ENCODE peak calls at places on chromosomes 5 and 9, in eight cellular contexts. F is brain microvascular endothelial cell; T is CD8-positive, alpha-beta memory T cell; Q is tibial nerve; D is upper lobe of right lung; X is lower lobe of right lung; Y is RWPE1; H is substantia nigra. M is an unnamed sample.

GRCh38 chr5:127228540-127229184 is 61.9 kb upstream of the MEGF10 start:
- DNase-seq in F (no peak), T (no peak), Q (no peak), D (no peak), X (no peak), Y (peak; percentile 13), H (no peak), M (no peak)

GRCh38 chr5:537621-538071 is 13.4 kb upstream of the SLC9A3 start:
- DNase-seq in F (no peak), T (peak; percentile 28), Q (no peak), D (no peak), X (peak; percentile 41), Y (no peak), H (no peak), M (no peak)

GRCh38 chr5:150517272-150518152 is 9.6 kb downstream of the NDST1 start:
- DNase-seq in F (peak; percentile 97), T (no peak), Q (no peak), D (peak; percentile 86), X (peak; percentile 82), Y (peak; percentile 91), H (no peak), M (peak; percentile 80)

GRCh38 chr5:77590347-77590746 is 48.2 kb downstream of the OTP start:
- DNase-seq in F (no peak), T (no peak), Q (no peak), D (no peak), X (no peak), Y (no peak), H (no peak), M (no peak)

GRCh38 chr9:96193356-96193755 is 108.6 kb downstream of the HSD17B3 start:
- DNase-seq in F (no peak), T (no peak), Q (no peak), D (no peak), X (no peak), Y (no peak), H (no peak), M (no peak)

GRCh38 chr5:149760700-149761187 is 30.6 kb downstream of the PPARGC1B start:
- DNase-seq in F (no peak), T (no peak), Q (no peak), D (peak; percentile 13), X (no peak), Y (no peak), H (no peak), M (no peak)

GRCh38 chr5:16492398-16493175 is 27.0 kb upstream of the ZNF622 start:
- DNase-seq in F (peak; percentile 64), T (no peak), Q (no peak), D (no peak), X (no peak), Y (peak; percentile 86), H (no peak), M (no peak)

GRCh38 chr9:18520395-18520794 is 46.4 kb downstream of the ADAMTSL1 start:
- DNase-seq in F (no peak), T (no peak), Q (peak; percentile 11), D (no peak), X (no peak), Y (no peak), H (no peak), M (no peak)

GRCh38 chr9:6901179-6901578 is 143.4 kb downstream of the KDM4C start:
- DNase-seq in F (no peak), T (no peak), Q (no peak), D (no peak), X (no peak), Y (no peak), H (no peak), M (no peak)

GRCh38 chr5:115602585-115603125 is 376 bp upstream of the TICAM2 start:
- DNase-seq in F (no peak), T (no peak), Q (no peak), D (no peak), X (no peak), Y (no peak), H (no peak), M (no peak)

GRCh38 chr9:14031761-14032279 is 282.1 kb downstream of the NFIB start:
- DNase-seq in F (peak; percentile 19), T (no peak), Q (no peak), D (no peak), X (no peak), Y (no peak), H (no peak), M (no peak)

GRCh38 chr5:18736051-18736398 is 1101.8 kb downstream of the TAF11L14 start:
- DNase-seq in F (no peak), T (no peak), Q (no peak), D (no peak), X (no peak), Y (no peak), H (no peak), M (no peak)

GRCh38 chr9:113673726-113674125 is 202.4 kb upstream of the ZNF618 start:
- DNase-seq in F (no peak), T (no peak), Q (no peak), D (no peak), X (no peak), Y (no peak), H (no peak), M (no peak)

GRCh38 chr5:7673658-7674057 is 177.3 kb downstream of the CFAP90 start:
- DNase-seq in F (no peak), T (no peak), Q (no peak), D (no peak), X (no peak), Y (no peak), H (no peak), M (no peak)

GRCh38 chr5:118603278-118603677 is 385.1 kb downstream of the DTWD2 start:
- DNase-seq in F (no peak), T (no peak), Q (no peak), D (no peak), X (no peak), Y (no peak), H (no peak), M (no peak)

GRCh38 chr5:175353876-175354275 is 90.1 kb downstream of the DRD1 start:
- DNase-seq in F (peak; percentile 7), T (no peak), Q (no peak), D (no peak), X (no peak), Y (no peak), H (no peak), M (peak; percentile 26)

GRCh38 chr5:87308024-87308423 is 40.3 kb downstream of the RASA1 start:
- DNase-seq in F (no peak), T (no peak), Q (no peak), D (no peak), X (no peak), Y (no peak), H (no peak), M (no peak)

GRCh38 chr5:139684881-139685749 is 37.0 kb downstream of the CXXC5 start:
- DNase-seq in F (no peak), T (no peak), Q (no peak), D (no peak), X (no peak), Y (no peak), H (no peak), M (no peak)

GRCh38 chr9:131735238-131736181 is 4.4 kb downstream of the RAPGEF1 start:
- DNase-seq in F (peak; percentile 16), T (no peak), Q (no peak), D (no peak), X (no peak), Y (no peak), H (no peak), M (no peak)

GRCh38 chr5:67496051-67496450 is 299.5 kb upstream of the CD180 start:
- DNase-seq in F (no peak), T (no peak), Q (no peak), D (no peak), X (no peak), Y (no peak), H (no peak), M (no peak)

GRCh38 chr5:67493676-67494075 is 297.1 kb upstream of the CD180 start:
- DNase-seq in F (peak; percentile 17), T (no peak), Q (no peak), D (no peak), X (no peak), Y (peak; percentile 22), H (peak; percentile 29), M (no peak)

GRCh38 chr5:67494186-67494842 is 297.7 kb upstream of the CD180 start:
- DNase-seq in F (no peak), T (no peak), Q (peak; percentile 10), D (no peak), X (no peak), Y (no peak), H (no peak), M (no peak)

GRCh38 chr5:67490543-67491321 is 294.1 kb upstream of the CD180 start:
- DNase-seq in F (no peak), T (no peak), Q (no peak), D (peak; percentile 70), X (peak; percentile 54), Y (no peak), H (no peak), M (no peak)

GRCh38 chr5:67495072-67495471 is 298.5 kb upstream of the CD180 start:
- DNase-seq in F (no peak), T (no peak), Q (peak; percentile 36), D (no peak), X (no peak), Y (no peak), H (no peak), M (no peak)
- H3K27ac ChIP-seq in F (no peak overlapping the region), T (no peak overlapping the region), Q (peak overlapping the region; percentile 70), D (no peak overlapping the region), X (no peak overlapping the region), Y (no peak overlapping the region), H (peak overlapping the region; percentile 32), M (no peak overlapping the region)

DNA sequence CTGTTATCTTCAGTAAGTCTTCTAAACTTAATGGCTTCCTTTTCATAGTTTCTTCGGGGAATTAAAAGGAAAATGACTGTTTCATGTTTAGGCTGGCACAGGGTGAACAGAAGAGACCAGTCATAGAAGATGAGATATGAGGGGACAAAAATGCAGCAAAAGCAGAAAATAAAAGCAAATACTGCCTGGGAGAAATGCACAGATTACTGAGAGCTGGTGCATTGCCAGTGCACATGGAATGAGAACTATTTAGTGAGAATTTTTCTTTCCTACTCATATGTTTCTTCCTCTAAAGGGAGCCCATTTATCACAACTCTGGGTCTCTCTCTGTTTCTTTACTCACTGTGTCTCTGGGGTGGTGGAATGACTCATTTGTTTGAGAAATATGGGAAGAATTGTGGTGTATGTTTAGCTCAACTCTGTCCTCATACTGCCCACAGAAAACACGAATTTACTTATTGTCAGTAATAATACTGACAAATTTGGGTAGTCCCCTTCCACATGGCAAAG is 25.9 kb upstream of the ANKRD55 start:
- DNase-seq in F (peak; percentile 90), T (no peak), Q (no peak), D (no peak), X (no peak), Y (peak; percentile 37), H (no peak), M (peak; percentile 96)
- H3K27ac ChIP-seq in F (peak overlapping the region; percentile 83), T (no peak overlapping the region), Q (peak overlapping the region; percentile 65), D (no peak overlapping the region), X (no peak overlapping the region), Y (no peak overlapping the region), H (no peak overlapping the region), M (peak overlapping the region; percentile 86)

GRCh38 chr9:125746774-125747052 is 460 bp upstream of the PBX3 start:
- DNase-seq in F (no peak), T (no peak), Q (no peak), D (no peak), X (no peak), Y (no peak), H (no peak), M (no peak)
- H3K27ac ChIP-seq in F (no peak overlapping the region), T (no peak overlapping the region), Q (peak overlapping the region; percentile 93), D (peak overlapping the region; percentile 82), X (peak overlapping the region; percentile 79), Y (peak overlapping the region; percentile 97), H (no peak overlapping the region), M (no peak overlapping the region)

DNA sequence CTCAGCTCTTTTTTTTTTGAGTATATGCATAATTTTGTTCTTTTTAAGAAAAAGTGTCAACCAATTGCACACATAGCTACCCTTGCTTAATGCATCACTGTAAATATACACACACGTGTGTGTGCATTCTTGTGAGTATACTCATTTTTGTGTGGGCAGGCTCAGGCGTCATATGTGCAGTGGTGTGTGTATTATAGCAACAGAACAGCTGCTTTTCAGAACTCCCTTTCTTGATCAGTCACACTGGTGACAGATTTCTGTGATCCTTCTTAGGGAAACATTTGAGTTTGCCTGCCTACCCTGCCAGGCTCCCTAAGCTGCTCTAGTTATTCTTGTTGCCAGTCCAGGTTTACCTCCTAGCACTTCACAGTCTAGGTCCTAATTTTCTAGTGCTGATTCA is 287.0 kb upstream of the SEMA6A start:
- DNase-seq in F (no peak), T (no peak), Q (no peak), D (no peak), X (no peak), Y (no peak), H (no peak), M (no peak)
- H3K27ac ChIP-seq in F (no peak overlapping the region), T (no peak overlapping the region), Q (no peak overlapping the region), D (no peak overlapping the region), X (no peak overlapping the region), Y (no peak overlapping the region), H (no peak overlapping the region), M (no peak overlapping the region)

M was measured in SJSA1.